ENCODE peak calls at places on chromosome 11, in nine cellular contexts. U is foreskin fibroblast; Q is CD8-positive, alpha-beta T cell; Z is tibial nerve; Y is thoracic aorta; T is body of pancreas; J is heart right ventricle; X is psoas muscle; O is mucosa of descending colon. A is an unnamed sample.

GRCh38 chr11:17600316-17601205 is 53.5 kb downstream of the OTOG start:
- DNase-seq in U (no peak), Q (no peak), Z (no peak), Y (no peak), T (no peak), J (no peak), X (peak), O (no peak), A (no peak)

GRCh38 chr11:122422707-122423106 is 232.8 kb upstream of the UBASH3B start:
- DNase-seq in U (no peak), Q (no peak), Z (no peak), Y (no peak), T (no peak), J (no peak), X (no peak), O (no peak), A (no peak)

GRCh38 chr11:76600124-76600655 is 70.4 kb downstream of the LRRC32 start:
- DNase-seq in U (no peak), Q (no peak), Z (no peak), Y (no peak), T (no peak), J (no peak), X (no peak), O (no peak), A (no peak)

GRCh38 chr11:110921742-110922200 is 209.5 kb upstream of the ARHGAP20 start:
- DNase-seq in U (no peak), Q (no peak), Z (no peak), Y (no peak), T (peak), J (no peak), X (no peak), O (no peak), A (no peak)

GRCh38 chr11:35058318-35058717 is 80.7 kb upstream of the CD44 start:
- DNase-seq in U (no peak), Q (no peak), Z (no peak), Y (no peak), T (no peak), J (no peak), X (no peak), O (no peak), A (no peak)

GRCh38 chr11:102666331-102666957 is 39.1 kb downstream of the MMP27 start:
- DNase-seq in U (peak), Q (no peak), Z (peak), Y (no peak), T (peak), J (no peak), X (no peak), O (no peak), A (no peak)

GRCh38 chr11:75436806-75437205 is 3.8 kb upstream of the KLHL35 start:
- DNase-seq in U (no peak), Q (no peak), Z (no peak), Y (no peak), T (no peak), J (no peak), X (peak), O (peak), A (no peak)

GRCh38 chr11:122144752-122145151 is 28.7 kb upstream of the BLID start:
- DNase-seq in U (no peak), Q (no peak), Z (no peak), Y (no peak), T (no peak), J (no peak), X (no peak), O (no peak), A (no peak)

GRCh38 chr11:118088531-118088930 is 1.8 kb upstream of the SMIM35 start:
- DNase-seq in U (no peak), Q (no peak), Z (no peak), Y (no peak), T (no peak), J (peak), X (peak), O (peak), A (no peak)

GRCh38 chr11:36155770-36156485 is 133.3 kb downstream of the COMMD9 start:
- DNase-seq in U (no peak), Q (no peak), Z (no peak), Y (no peak), T (no peak), J (no peak), X (no peak), O (no peak), A (no peak)

GRCh38 chr11:18081551-18081950 is 24.3 kb downstream of the SAAL1 start:
- DNase-seq in U (no peak), Q (no peak), Z (no peak), Y (no peak), T (no peak), J (no peak), X (no peak), O (no peak), A (no peak)

GRCh38 chr11:10410106-10410843 is 44.8 kb upstream of the AMPD3 start:
- DNase-seq in U (no peak), Q (no peak), Z (no peak), Y (no peak), T (no peak), J (no peak), X (no peak), O (no peak), A (no peak)

GRCh38 chr11:19055016-19055415 is 5.5 kb downstream of the MRGPRX2 start:
- DNase-seq in U (no peak), Q (no peak), Z (no peak), Y (no peak), T (no peak), J (no peak), X (no peak), O (no peak), A (no peak)

GRCh38 chr11:37914859-37915258 is 1316.8 kb upstream of the RAG2 start:
- DNase-seq in U (no peak), Q (no peak), Z (no peak), Y (no peak), T (no peak), J (no peak), X (no peak), O (no peak), A (no peak)

GRCh38 chr11:72225411-72225951 is 914 bp downstream of the INPPL1 start:
- DNase-seq in U (no peak), Q (no peak), Z (no peak), Y (no peak), T (peak), J (no peak), X (no peak), O (no peak), A (no peak)

GRCh38 chr11:34653031-34653430 is 32.1 kb downstream of the EHF start:
- DNase-seq in U (no peak), Q (no peak), Z (no peak), Y (no peak), T (no peak), J (no peak), X (no peak), O (no peak), A (no peak)

GRCh38 chr11:16902182-16902581 is 112.0 kb downstream of the PLEKHA7 start:
- DNase-seq in U (no peak), Q (no peak), Z (no peak), Y (no peak), T (no peak), J (no peak), X (no peak), O (no peak), A (no peak)

GRCh38 chr11:128653828-128654231 is 40.0 kb upstream of the FLI1 start:
- DNase-seq in U (no peak), Q (no peak), Z (peak), Y (no peak), T (peak), J (peak), X (peak), O (peak), A (no peak)

GRCh38 chr11:8689726-8690255 is 7.2 kb downstream of the RPL27A start:
- DNase-seq in U (no peak), Q (no peak), Z (no peak), Y (no peak), T (no peak), J (no peak), X (no peak), O (no peak), A (no peak)

GRCh38 chr11:85423331-85423730 is 203.8 kb downstream of the DLG2 start:
- DNase-seq in U (no peak), Q (no peak), Z (no peak), Y (no peak), T (no peak), J (no peak), X (no peak), O (peak), A (no peak)

GRCh38 chr11:112401036-112401769 is 140.5 kb upstream of the PLET1 start:
- DNase-seq in U (peak), Q (no peak), Z (no peak), Y (no peak), T (no peak), J (no peak), X (no peak), O (no peak), A (no peak)

GRCh38 chr11:24738972-24739371 is 242.1 kb downstream of the LUZP2 start:
- DNase-seq in U (no peak), Q (no peak), Z (no peak), Y (no peak), T (no peak), J (no peak), X (no peak), O (no peak), A (no peak)

GRCh38 chr11:68051191-68052136 is 12.6 kb downstream of the TCIRG1 start:
- DNase-seq in U (no peak), Q (no peak), Z (no peak), Y (no peak), T (peak), J (no peak), X (no peak), O (no peak), A (no peak)

DNA sequence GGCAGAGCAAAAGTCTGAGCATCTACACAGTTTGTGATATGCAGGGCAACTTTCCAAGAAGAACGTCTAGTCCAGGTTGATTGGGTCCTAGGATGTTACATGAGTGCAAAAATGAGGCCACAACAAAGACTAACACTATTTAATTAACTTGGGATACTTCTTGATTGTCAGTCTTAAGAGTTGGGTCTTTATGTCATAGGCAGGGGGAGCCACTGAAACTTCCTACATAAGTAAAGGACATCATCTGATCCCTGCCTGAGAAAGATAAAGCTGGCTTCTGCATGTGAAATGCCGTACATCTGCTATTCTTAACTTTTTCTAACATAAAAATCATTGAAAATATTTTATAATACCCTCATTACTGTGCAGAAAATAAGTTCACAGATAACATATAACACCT is 525.5 kb downstream of the NTM start:
- DNase-seq in U (no peak), Q (no peak), Z (no peak), Y (no peak), T (no peak), J (no peak), X (no peak), O (no peak), A (no peak)
- TF ChIP-seq CTCF in U (no peak), Q (no peak), Z (no peak), Y (no peak), T (no peak), J (no peak), X (no peak), O (no peak), A (no peak)

GRCh38 chr11:119481021-119481666 is 58.2 kb upstream of the THY1 start:
- DNase-seq in U (peak), Q (peak), Z (peak), Y (peak), T (peak), J (peak), X (peak), O (peak), A (peak)

GRCh38 chr11:119482561-119483001 is 59.6 kb upstream of the THY1 start:
- DNase-seq in U (no peak), Q (no peak), Z (no peak), Y (no peak), T (peak), J (no peak), X (peak), O (no peak), A (no peak)

GRCh38 chr11:119483341-119483880 is 60.4 kb upstream of the THY1 start:
- DNase-seq in U (no peak), Q (no peak), Z (no peak), Y (no peak), T (peak), J (no peak), X (peak), O (no peak), A (no peak)

GRCh38 chr11:119480375-119481020 is 57.5 kb upstream of the THY1 start:
- DNase-seq in U (no peak), Q (no peak), Z (no peak), Y (no peak), T (no peak), J (no peak), X (peak), O (no peak), A (no peak)

GRCh38 chr11:119481667-119482400 is 58.9 kb upstream of the THY1 start:
- DNase-seq in U (no peak), Q (no peak), Z (no peak), Y (no peak), T (peak), J (peak), X (peak), O (no peak), A (no peak)
- H3K4me3 ChIP-seq in U (no peak), Q (no peak), Z (no peak), Y (no peak), T (no peak), J (no peak), X (no peak), O (no peak), A (no peak)

GRCh38 chr11:134048028-134048427 is 20.8 kb upstream of the JAM3 start:
- DNase-seq in U (no peak), Q (no peak), Z (no peak), Y (no peak), T (no peak), J (no peak), X (no peak), O (no peak), A (no peak)

GRCh38 chr11:134052988-134053945 is 15.6 kb upstream of the JAM3 start:
- DNase-seq in U (no peak), Q (no peak), Z (no peak), Y (no peak), T (no peak), J (no peak), X (no peak), O (no peak), A (no peak)

GRCh38 chr11:134052395-134052987 is 16.4 kb upstream of the JAM3 start:
- DNase-seq in U (no peak), Q (no peak), Z (no peak), Y (no peak), T (no peak), J (no peak), X (no peak), O (no peak), A (no peak)

GRCh38 chr11:134049303-134049702 is 19.6 kb upstream of the JAM3 start:
- DNase-seq in U (no peak), Q (no peak), Z (no peak), Y (no peak), T (no peak), J (no peak), X (no peak), O (no peak), A (no peak)

DNA sequence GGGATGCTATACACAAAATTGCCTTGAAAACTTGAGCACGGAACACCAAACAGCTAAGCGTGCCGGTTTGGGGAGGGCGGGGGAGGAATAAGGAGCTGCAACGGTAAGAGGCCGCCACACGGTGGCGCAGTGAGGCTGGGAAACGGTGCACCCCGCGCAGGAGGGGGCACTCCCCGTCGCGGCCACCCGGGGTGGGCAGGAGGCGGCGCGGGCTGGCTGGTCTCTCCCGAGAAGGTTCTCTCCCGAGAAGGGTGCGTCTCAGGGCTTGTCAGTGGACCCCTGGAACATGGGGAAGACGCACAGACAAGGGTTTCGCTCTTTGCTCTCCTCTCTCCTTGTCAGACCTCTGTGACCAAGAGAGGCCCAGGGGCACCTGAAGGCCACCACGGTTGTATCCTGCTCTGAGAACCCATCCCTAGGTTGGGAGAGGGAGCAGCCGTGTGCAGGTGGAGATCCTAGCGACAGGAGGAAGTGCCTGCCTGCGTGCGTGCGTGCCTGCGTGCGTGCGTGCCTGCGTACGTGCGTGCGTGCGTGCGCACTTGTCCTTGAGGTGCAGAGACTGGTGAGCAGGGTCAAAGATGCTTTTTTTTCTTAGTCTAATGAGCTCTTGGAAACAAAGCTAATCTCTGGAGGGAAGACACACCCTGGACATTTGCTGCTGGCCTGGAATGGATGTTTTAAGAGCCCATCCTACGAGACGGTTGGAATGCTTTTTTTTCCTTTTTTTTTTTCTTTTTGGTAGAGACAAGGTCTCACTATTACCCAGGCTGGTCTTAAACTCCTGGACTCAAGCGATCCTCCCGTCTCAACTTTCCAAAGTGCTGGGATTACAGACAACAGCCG is 18.1 kb upstream of the JAM3 start:
- DNase-seq in U (peak), Q (peak), Z (peak), Y (no peak), T (peak), J (peak), X (peak), O (peak), A (no peak)
- TF ChIP-seq CTCF in U (peak), Q (peak), Z (peak), Y (peak), T (peak), J (peak), X (peak), O (peak), A (peak)

GRCh38 chr11:57802411-57802810 is 40.8 kb downstream of the CTNND1 start:
- DNase-seq in U (no peak), Q (no peak), Z (no peak), Y (no peak), T (no peak), J (no peak), X (no peak), O (no peak), A (no peak)

GRCh38 chr11:57801185-57801490 is 39.5 kb downstream of the CTNND1 start:
- DNase-seq in U (no peak), Q (no peak), Z (no peak), Y (no peak), T (no peak), J (no peak), X (no peak), O (no peak), A (no peak)

GRCh38 chr11:57798905-57799559 is 37.4 kb downstream of the CTNND1 start:
- DNase-seq in U (peak), Q (no peak), Z (no peak), Y (no peak), T (peak), J (no peak), X (no peak), O (peak), A (peak)

GRCh38 chr11:57804466-57804865 is 42.9 kb downstream of the CTNND1 start:
- DNase-seq in U (no peak), Q (no peak), Z (no peak), Y (no peak), T (no peak), J (no peak), X (no peak), O (no peak), A (no peak)

GRCh38 chr11:57800444-57801184 is 39.0 kb downstream of the CTNND1 start:
- DNase-seq in U (peak), Q (no peak), Z (peak), Y (no peak), T (peak), J (no peak), X (no peak), O (no peak), A (peak)
- H3K4me3 ChIP-seq in U (no peak), Q (no peak), Z (no peak), Y (no peak), T (no peak), J (no peak), X (no peak), O (no peak), A (no peak)

GRCh38 chr11:120698918-120699317 is 187.4 kb downstream of the GRIK4 start:
- DNase-seq in U (no peak), Q (no peak), Z (no peak), Y (no peak), T (no peak), J (no peak), X (no peak), O (no peak), A (no peak)
- TF ChIP-seq CTCF in U (no peak), Q (no peak), Z (no peak), Y (no peak), T (no peak), J (no peak), X (no peak), O (no peak), A (no peak)

DNA sequence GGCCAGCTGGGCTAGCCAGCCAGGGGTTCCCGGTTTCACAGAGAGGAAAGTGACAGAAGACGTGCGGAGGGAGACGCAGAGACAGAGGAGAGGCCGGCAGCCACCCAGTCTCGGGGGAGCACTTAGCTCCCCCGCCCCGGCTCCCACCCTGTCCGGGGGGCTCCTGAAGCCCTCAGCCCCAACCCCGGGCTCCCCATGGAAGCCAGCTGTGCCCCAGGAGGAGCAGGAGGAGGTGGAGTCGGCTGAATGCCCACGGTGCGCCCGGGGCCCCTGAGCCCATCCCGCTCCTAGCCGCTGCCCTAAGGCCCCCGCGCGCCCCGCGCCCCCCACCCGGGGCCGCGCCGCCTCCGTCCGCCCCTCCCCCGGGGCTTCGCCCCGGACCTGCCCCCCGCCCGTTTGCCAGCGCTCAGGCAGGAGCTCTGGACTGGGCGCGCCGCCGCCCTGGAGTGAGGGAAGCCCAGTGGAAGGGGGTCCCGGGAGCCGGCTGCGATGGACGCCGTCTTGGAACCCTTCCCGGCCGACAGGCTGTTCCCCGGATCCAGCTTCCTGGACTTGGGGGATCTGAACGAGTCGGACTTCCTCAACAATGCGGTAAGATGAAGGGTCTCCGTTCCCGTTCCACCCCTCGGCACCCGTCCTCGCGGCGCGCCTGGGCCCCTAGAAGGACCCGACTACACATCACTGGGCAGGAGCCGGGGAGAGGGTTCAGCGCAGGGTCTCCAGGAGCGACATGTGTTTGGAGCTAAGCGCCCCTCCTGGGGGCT is at the start of gene CREB3L1:
- DNase-seq in U (no peak), Q (no peak), Z (no peak), Y (no peak), T (no peak), J (peak), X (peak), O (peak), A (no peak)
- H3K4me3 ChIP-seq in U (peak), Q (no peak), Z (peak), Y (peak), T (peak), J (peak), X (peak), O (peak), A (peak)

GRCh38 chr11:65225284-65226102 is 36.3 kb upstream of the POLA2 start:
- DNase-seq in U (peak), Q (peak), Z (peak), Y (no peak), T (peak), J (peak), X (no peak), O (no peak), A (no peak)
- TF ChIP-seq CTCF in U (peak), Q (peak), Z (peak), Y (peak), T (peak), J (peak), X (peak), O (no peak), A (peak)